ENCODE peak calls at places on chromosomes 1 and 21, in ten cellular contexts. E, N, K, U, C, D, T, I, G and X are unnamed samples.
A peak's percentile ranks its signal among the peaks of the same experiment; 100 is the strongest.

GRCh38 chr1:90562892-90563291 is 154.2 kb downstream of the BARHL2 start:
- DNase-seq in N (no peak), I (no peak), D (no peak), G (peak; percentile 80), K (no peak), C (no peak), T (no peak), U (no peak), E (no peak), X (no peak)

GRCh38 chr1:53348491-53349368 is 20.9 kb upstream of the LRP8 start:
- DNase-seq in D (no peak), E (no peak), K (no peak), C (no peak), T (no peak), I (no peak), G (no peak), U (no peak), N (no peak), X (no peak)

GRCh38 chr21:21971384-21971783 is 973.2 kb downstream of the NCAM2 start:
- DNase-seq in T (no peak), C (no peak), I (no peak), E (no peak), N (no peak), D (no peak), U (no peak), K (no peak), G (no peak), X (no peak)

GRCh38 chr1:54384921-54385726 is 21.1 kb downstream of the SSBP3 start:
- DNase-seq in I (no peak), K (no peak), T (no peak), U (peak; percentile 76), E (peak; percentile 46), C (no peak), G (no peak), N (peak; percentile 53), D (no peak), X (no peak)

GRCh38 chr1:115666702-115667101 is 24.9 kb downstream of the VANGL1 start:
- DNase-seq in E (no peak), K (no peak), U (no peak), T (no peak), I (no peak), G (no peak), N (no peak), D (no peak), C (peak; percentile 45), X (no peak)

GRCh38 chr21:35578831-35579470 is 481.4 kb downstream of the SETD4 start:
- DNase-seq in G (no peak), U (peak; percentile 52), C (no peak), D (no peak), K (no peak), T (no peak), I (no peak), E (peak; percentile 25), N (peak; percentile 66), X (no peak)

GRCh38 chr1:172630060-172630818 is 28.7 kb upstream of the FASLG start:
- DNase-seq in N (peak; percentile 61), K (no peak), G (no peak), C (no peak), D (no peak), I (no peak), E (peak; percentile 46), T (no peak), U (no peak), X (no peak)

GRCh38 chr1:84913025-84913892 is 20.3 kb upstream of the LPAR3 start:
- DNase-seq in N (peak; percentile 24), I (no peak), G (no peak), D (no peak), U (peak; percentile 24), C (no peak), E (peak; percentile 74), T (no peak), K (no peak), X (no peak)

GRCh38 chr1:246528933-246529731 is 22.1 kb upstream of the SMYD3 start:
- DNase-seq in I (no peak), G (no peak), D (no peak), K (no peak), N (no peak), E (no peak), U (no peak), C (no peak), T (no peak), X (no peak)

GRCh38 chr21:37759777-37760176 is 156.5 kb downstream of the KCNJ6 start:
- DNase-seq in T (no peak), K (no peak), D (no peak), N (no peak), G (no peak), U (no peak), E (no peak), C (no peak), I (no peak), X (no peak)

GRCh38 chr21:37762606-37763005 is 153.7 kb downstream of the KCNJ6 start:
- DNase-seq in T (no peak), I (no peak), U (peak; percentile 14), D (peak; percentile 7), G (no peak), K (no peak), N (no peak), C (no peak), E (no peak), X (no peak)

GRCh38 chr21:37763298-37763697 is 153.0 kb downstream of the KCNJ6 start:
- DNase-seq in U (no peak), C (no peak), D (no peak), I (no peak), G (no peak), T (no peak), K (no peak), N (no peak), E (no peak), X (no peak)

GRCh38 chr21:37757631-37758376 is 158.5 kb downstream of the KCNJ6 start:
- DNase-seq in C (no peak), N (no peak), G (no peak), I (no peak), K (no peak), U (no peak), D (no peak), E (no peak), T (no peak), X (no peak)

GRCh38 chr21:37758997-37759396 is 157.3 kb downstream of the KCNJ6 start:
- DNase-seq in D (peak; percentile 70), K (peak; percentile 43), G (peak; percentile 27), N (peak; percentile 62), U (peak; percentile 63), I (peak; percentile 54), C (no peak), E (peak; percentile 45), T (no peak), X (no peak)
- H3K4me3 ChIP-seq in D (no peak overlapping the region), K (no peak overlapping the region), G (no peak overlapping the region), N (no peak overlapping the region), U (no peak overlapping the region), I (no peak overlapping the region), C (no peak overlapping the region), E (no peak overlapping the region), T (no peak overlapping the region), X (no peak overlapping the region)

GRCh38 chr1:113714606-113715269 is 44.5 kb downstream of the PHTF1 start:
- DNase-seq in C (no peak), E (no peak), T (no peak), U (no peak), K (no peak), G (no peak), I (no peak), N (no peak), D (peak; percentile 31), X (no peak)
- TF ChIP-seq CTCF in C (no peak), E (no peak), T (no peak), U (peak; percentile 1), K (no peak), G (peak; percentile 17), I (no peak), N (peak; percentile 6), D (peak; percentile 42), X (no peak)

GRCh38 chr1:224621813-224622682 is 5.9 kb downstream of the CNIH3 start:
- DNase-seq in N (no peak), E (no peak), K (no peak), I (no peak), T (no peak), G (no peak), C (no peak), U (no peak), D (no peak), X (no peak)

GRCh38 chr1:224617410-224618361 is 1.6 kb downstream of the CNIH3 start:
- DNase-seq in T (no peak), I (no peak), C (no peak), D (peak; percentile 38), G (no peak), K (no peak), E (no peak), U (no peak), N (no peak), X (no peak)

GRCh38 chr1:224620105-224620504 is 4.0 kb downstream of the CNIH3 start:
- DNase-seq in E (no peak), C (no peak), I (no peak), D (no peak), K (no peak), N (no peak), G (no peak), U (no peak), T (no peak), X (no peak)

GRCh38 chr1:224616761-224617409 is 768 bp downstream of the CNIH3 start:
- DNase-seq in C (no peak), D (peak; percentile 62), I (no peak), U (no peak), G (peak; percentile 55), K (no peak), E (no peak), N (no peak), T (no peak), X (no peak)

GRCh38 chr1:224619209-224619608 is 3.1 kb downstream of the CNIH3 start:
- DNase-seq in T (no peak), N (no peak), G (no peak), C (no peak), I (no peak), D (no peak), E (no peak), U (no peak), K (no peak), X (no peak)
- H3K4me3 ChIP-seq in T (no peak overlapping the region), N (no peak overlapping the region), G (peak overlapping the region; percentile 81), C (no peak overlapping the region), I (no peak overlapping the region), D (no peak overlapping the region), E (peak overlapping the region; percentile 59), U (peak overlapping the region; percentile 5), K (no peak overlapping the region), X (no peak overlapping the region)

GRCh38 chr1:9402717-9403116 is 110.0 kb downstream of the SPSB1 start:
- DNase-seq in N (no peak), E (no peak), U (no peak), D (no peak), T (no peak), K (no peak), C (no peak), I (no peak), G (peak; percentile 69), X (no peak)

GRCh38 chr1:9402256-9402616 is 109.5 kb downstream of the SPSB1 start:
- DNase-seq in U (no peak), D (no peak), N (no peak), K (no peak), T (no peak), I (no peak), C (no peak), G (no peak), E (no peak), X (no peak)

GRCh38 chr1:9401080-9401453 is 108.4 kb downstream of the SPSB1 start:
- DNase-seq in I (no peak), N (no peak), D (no peak), G (no peak), C (no peak), E (no peak), U (no peak), T (no peak), K (no peak), X (no peak)

GRCh38 chr1:9399510-9400424 is 107.1 kb downstream of the SPSB1 start:
- DNase-seq in I (peak; percentile 42), U (no peak), T (no peak), C (peak; percentile 65), G (peak; percentile 75), E (peak; percentile 28), K (no peak), N (peak; percentile 48), D (no peak), X (no peak)

GRCh38 chr1:9400425-9401079 is 107.9 kb downstream of the SPSB1 start:
- DNase-seq in T (no peak), C (no peak), D (no peak), I (no peak), K (no peak), E (no peak), N (peak; percentile 46), G (peak; percentile 88), U (no peak), X (no peak)
- TF ChIP-seq CTCF in T (no peak), C (no peak), D (no peak), I (no peak), K (no peak), E (no peak), N (no peak), G (peak; percentile 11), U (no peak), X (no peak)